ENCODE peak calls at places on chromosome 5, in four cellular contexts. One of them, this sample, is unnamed.

GRCh38 chr5:6827815-6828214 is 114.6 kb downstream of the TENT4A start:
- DNase-seq in progenitor cell of endocrine pancreas: no peak
- DNase-seq in tibial artery: no peak
- DNase-seq in lower leg skin: no peak
- DNase-seq in this sample: no peak

GRCh38 chr5:8238080-8238479 is 369.1 kb downstream of the MTRR start:
- DNase-seq in progenitor cell of endocrine pancreas: no peak
- DNase-seq in tibial artery: no peak
- DNase-seq in lower leg skin: no peak
- DNase-seq in this sample: no peak

GRCh38 chr5:1235379-1235778 is 10.2 kb downstream of the SLC6A18 start:
- DNase-seq in progenitor cell of endocrine pancreas: no peak
- DNase-seq in tibial artery: no peak
- DNase-seq in lower leg skin: no peak
- DNase-seq in this sample: no peak

GRCh38 chr5:26889810-26890209 is 148.6 kb downstream of the CDH9 start:
- DNase-seq in progenitor cell of endocrine pancreas: no peak
- DNase-seq in tibial artery: no peak
- DNase-seq in lower leg skin: no peak
- DNase-seq in this sample: no peak

GRCh38 chr5:87413116-87413645 is 451 bp upstream of the CCNH start:
- DNase-seq in progenitor cell of endocrine pancreas: no peak
- DNase-seq in tibial artery: no peak
- DNase-seq in lower leg skin: no peak
- DNase-seq in this sample: no peak

GRCh38 chr5:133256276-133256675 is 204.5 kb downstream of the HSPA4 start:
- DNase-seq in progenitor cell of endocrine pancreas: no peak
- DNase-seq in tibial artery: no peak
- DNase-seq in lower leg skin: no peak
- DNase-seq in this sample: no peak

GRCh38 chr5:168291281-168291960 is at the start of gene WWC1:
- DNase-seq in progenitor cell of endocrine pancreas: peak; percentile 93
- DNase-seq in tibial artery: no peak
- DNase-seq in lower leg skin: peak; percentile 43
- DNase-seq in this sample: peak; percentile 59

GRCh38 chr5:173454381-173454763 is 126.2 kb upstream of the STC2 start:
- DNase-seq in progenitor cell of endocrine pancreas: no peak
- DNase-seq in tibial artery: no peak
- DNase-seq in lower leg skin: no peak
- DNase-seq in this sample: no peak

GRCh38 chr5:158431369-158432029 is 572.6 kb upstream of the CLINT1 start:
- DNase-seq in progenitor cell of endocrine pancreas: no peak
- DNase-seq in tibial artery: no peak
- DNase-seq in lower leg skin: peak; percentile 49
- DNase-seq in this sample: no peak

GRCh38 chr5:109741390-109741789 is 51.7 kb downstream of the MAN2A1 start:
- DNase-seq in progenitor cell of endocrine pancreas: no peak
- DNase-seq in tibial artery: no peak
- DNase-seq in lower leg skin: no peak
- DNase-seq in this sample: no peak

This sample was measured in neural crest cell.